ENCODE peak calls at places on chromosomes 7 and 10, in nine cellular contexts. One of them, this sample, is unnamed. For H3K9me3, the result is how much of the 10 kb centered on the place peaks cover.

GRCh38 chr7:135976312-135977019 is 693 bp downstream of the MTPN start:
- DNase-seq in heart right ventricle: no peak
- DNase-seq in A549: peak
- DNase-seq in DND-41: no peak
- DNase-seq in uterus: no peak
- DNase-seq in tibial nerve: no peak
- DNase-seq in left ventricle myocardium inferior: no peak
- DNase-seq in cardiac muscle cell: no peak
- DNase-seq in right atrium auricular region: no peak
- DNase-seq in this sample: peak

GRCh38 chr10:80544316-80544953 is 6.7 kb downstream of the SH2D4B start:
- DNase-seq in heart right ventricle: no peak
- DNase-seq in A549: no peak
- DNase-seq in DND-41: no peak
- DNase-seq in uterus: no peak
- DNase-seq in tibial nerve: no peak
- DNase-seq in left ventricle myocardium inferior: no peak
- DNase-seq in cardiac muscle cell: no peak
- DNase-seq in right atrium auricular region: no peak
- DNase-seq in this sample: no peak

GRCh38 chr10:31620236-31621151 is 301.5 kb downstream of the ZEB1 start:
- DNase-seq in heart right ventricle: peak
- DNase-seq in A549: peak
- DNase-seq in DND-41: no peak
- DNase-seq in uterus: peak
- DNase-seq in tibial nerve: peak
- DNase-seq in left ventricle myocardium inferior: peak
- DNase-seq in cardiac muscle cell: peak
- DNase-seq in right atrium auricular region: peak
- DNase-seq in this sample: no peak

GRCh38 chr7:103947026-103947655 is 42.3 kb downstream of the RELN start:
- DNase-seq in heart right ventricle: no peak
- DNase-seq in A549: no peak
- DNase-seq in DND-41: no peak
- DNase-seq in uterus: no peak
- DNase-seq in tibial nerve: no peak
- DNase-seq in left ventricle myocardium inferior: no peak
- DNase-seq in cardiac muscle cell: no peak
- DNase-seq in right atrium auricular region: no peak
- DNase-seq in this sample: no peak

GRCh38 chr10:71978988-71979691 is 14.9 kb downstream of the CHST3 start:
- DNase-seq in heart right ventricle: no peak
- DNase-seq in A549: no peak
- DNase-seq in DND-41: no peak
- DNase-seq in uterus: no peak
- DNase-seq in tibial nerve: no peak
- DNase-seq in left ventricle myocardium inferior: no peak
- DNase-seq in cardiac muscle cell: no peak
- DNase-seq in right atrium auricular region: no peak
- DNase-seq in this sample: no peak

GRCh38 chr10:27240891-27241639 is 468 bp upstream of the ACBD5 start:
- DNase-seq in heart right ventricle: no peak
- DNase-seq in A549: peak
- DNase-seq in DND-41: no peak
- DNase-seq in uterus: no peak
- DNase-seq in tibial nerve: no peak
- DNase-seq in left ventricle myocardium inferior: peak
- DNase-seq in cardiac muscle cell: no peak
- DNase-seq in right atrium auricular region: no peak
- DNase-seq in this sample: no peak

GRCh38 chr10:98261436-98262277 is 6.3 kb downstream of the LOXL4 start:
- DNase-seq in heart right ventricle: no peak
- DNase-seq in A549: no peak
- DNase-seq in DND-41: no peak
- DNase-seq in uterus: no peak
- DNase-seq in tibial nerve: no peak
- DNase-seq in left ventricle myocardium inferior: no peak
- DNase-seq in cardiac muscle cell: no peak
- DNase-seq in right atrium auricular region: peak
- DNase-seq in this sample: no peak

GRCh38 chr10:71656220-71656619 is 63.4 kb downstream of the C10orf105 start:
- DNase-seq in heart right ventricle: no peak
- DNase-seq in A549: no peak
- DNase-seq in DND-41: no peak
- DNase-seq in uterus: no peak
- DNase-seq in tibial nerve: no peak
- DNase-seq in left ventricle myocardium inferior: no peak
- DNase-seq in cardiac muscle cell: no peak
- DNase-seq in right atrium auricular region: no peak
- DNase-seq in this sample: no peak

GRCh38 chr10:132904814-132905649 is 37.3 kb downstream of the CFAP46 start:
- DNase-seq in heart right ventricle: no peak
- DNase-seq in A549: no peak
- DNase-seq in DND-41: no peak
- DNase-seq in uterus: no peak
- DNase-seq in tibial nerve: no peak
- DNase-seq in left ventricle myocardium inferior: no peak
- DNase-seq in cardiac muscle cell: no peak
- DNase-seq in right atrium auricular region: no peak
- DNase-seq in this sample: no peak

GRCh38 chr10:132357286-132358058 is 25.5 kb downstream of the LRRC27 start:
- DNase-seq in heart right ventricle: no peak
- DNase-seq in A549: no peak
- DNase-seq in DND-41: no peak
- DNase-seq in uterus: no peak
- DNase-seq in tibial nerve: no peak
- DNase-seq in left ventricle myocardium inferior: no peak
- DNase-seq in cardiac muscle cell: no peak
- DNase-seq in right atrium auricular region: no peak
- DNase-seq in this sample: no peak

DNA sequence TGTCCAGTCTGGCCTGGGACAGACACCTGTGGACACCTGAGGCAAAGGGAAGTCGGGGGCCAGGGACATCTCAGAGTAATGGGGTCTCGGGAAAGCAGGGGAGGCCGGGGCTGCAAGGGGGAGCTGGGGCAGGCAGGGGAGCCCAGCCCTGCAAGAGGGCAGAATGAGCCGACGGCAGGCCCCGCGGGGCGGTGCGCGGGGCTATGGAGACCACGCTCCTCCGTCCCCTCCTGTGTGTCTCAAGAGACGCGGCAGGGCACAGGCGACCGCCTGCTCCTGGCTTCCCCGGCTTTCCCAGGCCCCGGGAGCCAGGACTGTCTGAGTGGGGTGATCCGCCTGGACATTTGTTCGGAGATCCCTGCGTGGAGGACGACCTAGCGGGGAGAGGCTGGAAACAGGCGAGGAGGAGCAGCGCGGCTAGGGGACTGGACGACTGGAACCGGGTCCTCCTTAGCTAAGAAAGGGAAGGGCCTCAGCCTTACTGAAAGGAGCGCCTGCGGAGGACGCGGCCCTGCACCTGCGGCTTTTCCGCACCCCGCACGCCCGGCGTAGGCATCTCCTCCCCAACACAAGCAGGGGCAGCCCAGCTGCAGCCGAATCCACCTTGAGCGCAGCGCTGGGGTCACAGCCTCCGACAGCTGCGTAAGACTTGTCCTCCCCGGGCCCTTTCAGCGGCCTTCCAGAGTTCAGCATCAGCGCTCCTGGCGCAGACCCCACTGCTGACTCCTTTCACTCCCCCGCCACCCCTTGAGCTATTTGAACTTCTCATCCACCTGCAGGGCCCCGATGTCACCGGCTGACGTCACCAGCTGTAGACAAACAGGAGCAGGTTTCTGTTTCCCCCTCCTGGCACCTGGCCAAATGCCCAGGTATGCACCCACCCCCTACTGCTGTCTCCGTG is 176.4 kb downstream of the ZNF248 start:
- DNase-seq in heart right ventricle: no peak
- DNase-seq in A549: no peak
- DNase-seq in DND-41: no peak
- DNase-seq in uterus: no peak
- DNase-seq in tibial nerve: no peak
- DNase-seq in left ventricle myocardium inferior: no peak
- DNase-seq in cardiac muscle cell: no peak
- DNase-seq in right atrium auricular region: no peak
- DNase-seq in this sample: no peak
- H3K9me3 ChIP-seq in heart right ventricle: under half
- H3K9me3 ChIP-seq in A549: under half
- H3K9me3 ChIP-seq in DND-41: under half
- H3K9me3 ChIP-seq in uterus: under half
- H3K9me3 ChIP-seq in tibial nerve: under half
- H3K9me3 ChIP-seq in left ventricle myocardium inferior: under half
- H3K9me3 ChIP-seq in cardiac muscle cell: under half
- H3K9me3 ChIP-seq in right atrium auricular region: under half
- H3K9me3 ChIP-seq in this sample: under half

GRCh38 chr10:105279101-105279500 is 638.0 kb downstream of the SORCS3 start:
- DNase-seq in heart right ventricle: no peak
- DNase-seq in A549: no peak
- DNase-seq in DND-41: no peak
- DNase-seq in uterus: no peak
- DNase-seq in tibial nerve: no peak
- DNase-seq in left ventricle myocardium inferior: no peak
- DNase-seq in cardiac muscle cell: no peak
- DNase-seq in right atrium auricular region: no peak
- DNase-seq in this sample: no peak
- H3K9me3 ChIP-seq in heart right ventricle: under half
- H3K9me3 ChIP-seq in A549: under half
- H3K9me3 ChIP-seq in DND-41: under half
- H3K9me3 ChIP-seq in uterus: under half
- H3K9me3 ChIP-seq in tibial nerve: under half
- H3K9me3 ChIP-seq in left ventricle myocardium inferior: under half
- H3K9me3 ChIP-seq in cardiac muscle cell: under half
- H3K9me3 ChIP-seq in right atrium auricular region: under half
- H3K9me3 ChIP-seq in this sample: under half

GRCh38 chr10:130910848-130911247 is 400.7 kb downstream of the TCERG1L start:
- DNase-seq in heart right ventricle: no peak
- DNase-seq in A549: no peak
- DNase-seq in DND-41: no peak
- DNase-seq in uterus: no peak
- DNase-seq in tibial nerve: no peak
- DNase-seq in left ventricle myocardium inferior: no peak
- DNase-seq in cardiac muscle cell: no peak
- DNase-seq in right atrium auricular region: no peak
- DNase-seq in this sample: no peak
- H3K9me3 ChIP-seq in heart right ventricle: under half
- H3K9me3 ChIP-seq in A549: under half
- H3K9me3 ChIP-seq in DND-41: under half
- H3K9me3 ChIP-seq in uterus: under half
- H3K9me3 ChIP-seq in tibial nerve: under half
- H3K9me3 ChIP-seq in left ventricle myocardium inferior: under half
- H3K9me3 ChIP-seq in cardiac muscle cell: under half
- H3K9me3 ChIP-seq in right atrium auricular region: under half
- H3K9me3 ChIP-seq in this sample: under half

GRCh38 chr10:9712393-9712792 is 1305.3 kb upstream of the CELF2 start:
- DNase-seq in heart right ventricle: no peak
- DNase-seq in A549: no peak
- DNase-seq in DND-41: no peak
- DNase-seq in uterus: no peak
- DNase-seq in tibial nerve: no peak
- DNase-seq in left ventricle myocardium inferior: no peak
- DNase-seq in cardiac muscle cell: no peak
- DNase-seq in right atrium auricular region: no peak
- DNase-seq in this sample: no peak
- H3K9me3 ChIP-seq in heart right ventricle: under half
- H3K9me3 ChIP-seq in A549: under half
- H3K9me3 ChIP-seq in DND-41: under half
- H3K9me3 ChIP-seq in uterus: under half
- H3K9me3 ChIP-seq in tibial nerve: under half
- H3K9me3 ChIP-seq in left ventricle myocardium inferior: under half
- H3K9me3 ChIP-seq in cardiac muscle cell: under half
- H3K9me3 ChIP-seq in right atrium auricular region: under half
- H3K9me3 ChIP-seq in this sample: under half

GRCh38 chr10:128615154-128615553 is 488.9 kb upstream of the MKI67 start:
- DNase-seq in heart right ventricle: no peak
- DNase-seq in A549: no peak
- DNase-seq in DND-41: no peak
- DNase-seq in uterus: no peak
- DNase-seq in tibial nerve: no peak
- DNase-seq in left ventricle myocardium inferior: no peak
- DNase-seq in cardiac muscle cell: no peak
- DNase-seq in right atrium auricular region: no peak
- DNase-seq in this sample: no peak
- H3K9me3 ChIP-seq in heart right ventricle: under half
- H3K9me3 ChIP-seq in A549: under half
- H3K9me3 ChIP-seq in DND-41: under half
- H3K9me3 ChIP-seq in uterus: under half
- H3K9me3 ChIP-seq in tibial nerve: under half
- H3K9me3 ChIP-seq in left ventricle myocardium inferior: under half
- H3K9me3 ChIP-seq in cardiac muscle cell: under half
- H3K9me3 ChIP-seq in right atrium auricular region: under half
- H3K9me3 ChIP-seq in this sample: under half